ENCODE peak calls at places on chromosomes 2 and 18, in four cellular contexts. One of them, this sample, is unnamed.

GRCh38 chr18:39198376-39198775 is 1632.8 kb upstream of the CELF4 start:
- DNase-seq in H1: no peak
- DNase-seq in K562: no peak
- DNase-seq in SK-N-SH: no peak
- DNase-seq in this sample: no peak

GRCh38 chr2:134401081-134401497 is 147.2 kb downstream of the MGAT5 start:
- DNase-seq in SK-N-SH: peak
- DNase-seq in H1: no peak
- DNase-seq in K562: peak
- DNase-seq in this sample: no peak

GRCh38 chr2:121333834-121334558 is 49.0 kb upstream of the TFCP2L1 start:
- DNase-seq in H1: no peak
- DNase-seq in SK-N-SH: no peak
- DNase-seq in K562: no peak
- DNase-seq in this sample: no peak

GRCh38 chr2:237128026-237128703 is 42.5 kb downstream of the COPS8 start:
- DNase-seq in H1: peak
- DNase-seq in K562: no peak
- DNase-seq in SK-N-SH: peak
- DNase-seq in this sample: peak

GRCh38 chr2:238595750-238596570 is 169.2 kb downstream of the ASB1 start:
- DNase-seq in H1: no peak
- DNase-seq in SK-N-SH: no peak
- DNase-seq in K562: no peak
- DNase-seq in this sample: no peak

GRCh38 chr2:229129738-229130371 is 141.2 kb downstream of the PID1 start:
- DNase-seq in SK-N-SH: peak
- DNase-seq in H1: no peak
- DNase-seq in K562: no peak
- DNase-seq in this sample: no peak

GRCh38 chr2:69686855-69687254 is 43.3 kb upstream of the AAK1 start:
- DNase-seq in SK-N-SH: no peak
- DNase-seq in H1: no peak
- DNase-seq in K562: no peak
- DNase-seq in this sample: no peak

GRCh38 chr2:164150601-164151000 is 414.8 kb upstream of the FIGN start:
- DNase-seq in H1: no peak
- DNase-seq in K562: no peak
- DNase-seq in SK-N-SH: no peak
- DNase-seq in this sample: no peak

GRCh38 chr2:73085691-73086090 is 14.2 kb upstream of the SFXN5 start:
- DNase-seq in SK-N-SH: peak
- DNase-seq in K562: peak
- DNase-seq in H1: peak
- DNase-seq in this sample: peak

GRCh38 chr18:11393486-11393885 is 215.9 kb upstream of the SLC35G4 start:
- DNase-seq in SK-N-SH: no peak
- DNase-seq in K562: no peak
- DNase-seq in H1: no peak
- DNase-seq in this sample: no peak

GRCh38 chr18:51162617-51163016 is 34.9 kb downstream of the MEX3C start:
- DNase-seq in SK-N-SH: no peak
- DNase-seq in H1: no peak
- DNase-seq in K562: no peak
- DNase-seq in this sample: no peak

GRCh38 chr2:61620244-61621159 is 82.3 kb upstream of the XPO1 start:
- DNase-seq in H1: no peak
- DNase-seq in K562: peak
- DNase-seq in SK-N-SH: no peak
- DNase-seq in this sample: no peak

GRCh38 chr18:24736686-24737085 is 276.2 kb downstream of the HRH4 start:
- DNase-seq in H1: no peak
- DNase-seq in K562: no peak
- DNase-seq in SK-N-SH: no peak
- DNase-seq in this sample: no peak

GRCh38 chr2:167212054-167212648 is 323.9 kb downstream of the XIRP2 start:
- DNase-seq in SK-N-SH: peak
- DNase-seq in K562: peak
- DNase-seq in H1: no peak
- DNase-seq in this sample: peak

GRCh38 chr18:340044-340443 is 72.2 kb upstream of the THOC1 start:
- DNase-seq in SK-N-SH: no peak
- DNase-seq in K562: no peak
- DNase-seq in H1: no peak
- DNase-seq in this sample: no peak

GRCh38 chr18:56402872-56403516 is 235.4 kb downstream of the TXNL1 start:
- DNase-seq in K562: no peak
- DNase-seq in SK-N-SH: no peak
- DNase-seq in H1: no peak
- DNase-seq in this sample: no peak

GRCh38 chr2:43227830-43228280 is 1.4 kb upstream of the ZFP36L2 start:
- DNase-seq in SK-N-SH: no peak
- DNase-seq in H1: no peak
- DNase-seq in K562: no peak
- DNase-seq in this sample: no peak

GRCh38 chr2:32360416-32360815 is 3.6 kb downstream of the BIRC6 start:
- DNase-seq in K562: no peak
- DNase-seq in H1: no peak
- DNase-seq in SK-N-SH: no peak
- DNase-seq in this sample: no peak

GRCh38 chr18:33837191-33837590 is 259.2 kb downstream of the ASXL3 start:
- DNase-seq in SK-N-SH: no peak
- DNase-seq in K562: no peak
- DNase-seq in H1: no peak
- DNase-seq in this sample: no peak

GRCh38 chr2:43223412-43224040 is 2.9 kb downstream of the ZFP36L2 start:
- DNase-seq in K562: peak
- DNase-seq in H1: no peak
- DNase-seq in SK-N-SH: no peak
- DNase-seq in this sample: no peak

GRCh38 chr2:109703076-109703475 is 88.9 kb downstream of the SOWAHC start:
- DNase-seq in K562: no peak
- DNase-seq in SK-N-SH: no peak
- DNase-seq in H1: no peak
- DNase-seq in this sample: no peak

GRCh38 chr2:221641181-221641871 is 69.2 kb upstream of the EPHA4 start:
- DNase-seq in H1: no peak
- DNase-seq in K562: no peak
- DNase-seq in SK-N-SH: no peak
- DNase-seq in this sample: no peak

GRCh38 chr2:36577884-36578283 is 20.1 kb downstream of the FEZ2 start:
- DNase-seq in SK-N-SH: no peak
- DNase-seq in K562: no peak
- DNase-seq in H1: no peak
- DNase-seq in this sample: no peak

GRCh38 chr2:216620806-216621205 is 12.4 kb upstream of the IGFBP2 start:
- DNase-seq in SK-N-SH: no peak
- DNase-seq in H1: no peak
- DNase-seq in K562: no peak
- DNase-seq in this sample: no peak

GRCh38 chr2:210752532-210752931 is 196.1 kb downstream of the CPS1 start:
- DNase-seq in K562: no peak
- DNase-seq in SK-N-SH: no peak
- DNase-seq in H1: no peak
- DNase-seq in this sample: no peak

GRCh38 chr2:189134485-189134884 is 45.1 kb downstream of the COL5A2 start:
- DNase-seq in K562: no peak
- DNase-seq in SK-N-SH: no peak
- DNase-seq in H1: no peak
- DNase-seq in this sample: no peak

GRCh38 chr2:17148298-17149228 is 369.7 kb downstream of the RAD51AP2 start:
- DNase-seq in SK-N-SH: peak
- DNase-seq in H1: peak
- DNase-seq in K562: peak
- DNase-seq in this sample: peak

GRCh38 chr2:164439235-164439634 is 182.0 kb downstream of the GRB14 start:
- DNase-seq in K562: no peak
- DNase-seq in SK-N-SH: no peak
- DNase-seq in H1: no peak
- DNase-seq in this sample: no peak

GRCh38 chr2:9693138-9693520 is 62.3 kb upstream of the YWHAQ start:
- DNase-seq in SK-N-SH: no peak
- DNase-seq in K562: no peak
- DNase-seq in H1: no peak
- DNase-seq in this sample: no peak

GRCh38 chr2:47641366-47641765 is 141.6 kb upstream of the MSH6 start:
- DNase-seq in K562: no peak
- DNase-seq in H1: no peak
- DNase-seq in SK-N-SH: no peak
- DNase-seq in this sample: no peak

GRCh38 chr2:7586898-7587297 is 669.7 kb downstream of the RNF144A start:
- DNase-seq in H1: no peak
- DNase-seq in SK-N-SH: no peak
- DNase-seq in K562: no peak
- DNase-seq in this sample: no peak

GRCh38 chr2:50347355-50348044 is 684.4 kb downstream of the NRXN1 start:
- DNase-seq in H1: no peak
- DNase-seq in K562: no peak
- DNase-seq in SK-N-SH: peak
- DNase-seq in this sample: peak

GRCh38 chr2:203533696-203534471 is 1.2 kb downstream of the RAPH1 start:
- DNase-seq in SK-N-SH: peak
- DNase-seq in K562: no peak
- DNase-seq in H1: no peak
- DNase-seq in this sample: no peak
- TF ChIP-seq TEAD4 in SK-N-SH: no peak
- TF ChIP-seq TEAD4 in K562: no peak
- TF ChIP-seq TEAD4 in H1: no peak
- TF ChIP-seq TEAD4 in this sample: no peak

GRCh38 chr2:224523626-224524577 is 61.3 kb downstream of the CUL3 start:
- DNase-seq in SK-N-SH: no peak
- DNase-seq in K562: no peak
- DNase-seq in H1: no peak
- DNase-seq in this sample: no peak
- TF ChIP-seq TEAD4 in SK-N-SH: no peak
- TF ChIP-seq TEAD4 in K562: no peak
- TF ChIP-seq TEAD4 in H1: no peak
- TF ChIP-seq TEAD4 in this sample: no peak

GRCh38 chr2:98460573-98461560 is 16.2 kb downstream of the INPP4A start:
- DNase-seq in H1: no peak
- DNase-seq in K562: no peak
- DNase-seq in SK-N-SH: no peak
- DNase-seq in this sample: no peak
- TF ChIP-seq TEAD4 in H1: no peak
- TF ChIP-seq TEAD4 in K562: no peak
- TF ChIP-seq TEAD4 in SK-N-SH: no peak
- TF ChIP-seq TEAD4 in this sample: no peak

GRCh38 chr2:160940699-160941098 is 219.5 kb upstream of the TANK start:
- DNase-seq in H1: no peak
- DNase-seq in K562: no peak
- DNase-seq in SK-N-SH: no peak
- DNase-seq in this sample: no peak
- TF ChIP-seq TEAD4 in H1: no peak
- TF ChIP-seq TEAD4 in K562: no peak
- TF ChIP-seq TEAD4 in SK-N-SH: no peak
- TF ChIP-seq TEAD4 in this sample: no peak

DNA sequence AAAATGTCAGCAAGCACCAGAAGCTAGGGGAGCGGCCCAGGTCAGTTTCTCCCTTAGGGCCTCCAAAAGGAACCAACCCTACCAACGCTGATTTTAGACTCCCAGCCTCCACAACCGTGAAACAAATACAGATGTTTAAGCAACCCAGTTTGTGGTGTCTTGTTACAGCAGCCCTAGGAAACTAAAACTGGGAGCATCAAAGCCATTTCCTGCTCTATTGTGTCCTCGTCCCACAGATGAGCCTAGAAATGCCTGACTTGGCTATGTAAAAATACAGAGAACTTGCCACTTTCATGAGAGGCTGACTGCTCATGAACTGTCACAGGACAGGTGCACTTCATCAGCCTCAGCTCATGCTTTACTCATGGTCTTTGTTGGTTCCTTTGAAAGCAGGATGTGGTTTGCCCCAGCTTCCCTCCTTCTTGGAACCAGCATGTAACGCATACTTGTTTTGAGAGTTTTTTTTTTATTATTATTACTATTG is 97.6 kb upstream of the SLC39A10 start:
- DNase-seq in K562: no peak
- DNase-seq in SK-N-SH: no peak
- DNase-seq in H1: peak
- DNase-seq in this sample: no peak
- TF ChIP-seq TEAD4 in K562: no peak
- TF ChIP-seq TEAD4 in SK-N-SH: peak
- TF ChIP-seq TEAD4 in H1: no peak
- TF ChIP-seq TEAD4 in this sample: no peak

DNA sequence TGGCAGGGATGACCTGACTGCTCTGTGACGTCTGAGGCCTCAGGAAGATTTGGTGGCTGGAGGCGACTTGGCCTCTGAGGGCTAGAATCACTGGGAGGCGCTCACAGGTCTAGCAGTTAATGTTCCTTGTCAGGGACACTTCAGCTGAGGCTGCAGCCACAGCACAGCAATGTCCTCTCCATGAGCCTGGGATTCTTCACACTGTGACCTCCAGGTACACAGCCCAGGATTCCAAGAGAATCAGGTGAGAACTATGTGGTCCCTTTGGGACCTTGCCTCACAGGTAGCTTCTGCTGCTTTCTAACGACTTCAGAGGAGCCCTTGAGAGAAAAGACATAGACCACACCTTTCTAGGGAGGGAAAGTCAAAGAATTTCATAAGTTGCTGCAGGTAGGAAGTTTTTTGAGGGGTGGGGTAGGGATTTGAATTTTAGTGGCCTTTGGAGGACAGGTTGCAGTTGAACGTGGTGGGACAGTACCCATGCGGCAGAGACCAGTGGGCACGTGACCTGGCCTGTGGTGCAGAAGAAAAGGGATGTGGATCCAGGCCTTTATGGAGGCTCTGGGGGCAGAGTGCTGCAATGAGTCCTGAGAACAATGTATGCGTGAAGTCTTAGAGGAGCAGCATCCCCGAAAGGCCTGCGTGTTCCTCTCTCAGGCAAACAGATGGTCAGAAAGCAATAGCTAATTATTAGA is 86.2 kb downstream of the LYPD1 start:
- DNase-seq in K562: no peak
- DNase-seq in H1: no peak
- DNase-seq in SK-N-SH: no peak
- DNase-seq in this sample: no peak
- TF ChIP-seq TEAD4 in K562: no peak
- TF ChIP-seq TEAD4 in H1: no peak
- TF ChIP-seq TEAD4 in SK-N-SH: no peak
- TF ChIP-seq TEAD4 in this sample: no peak

GRCh38 chr2:104641801-104642200 is 212.1 kb upstream of the POU3F3 start:
- DNase-seq in H1: no peak
- DNase-seq in K562: no peak
- DNase-seq in SK-N-SH: no peak
- DNase-seq in this sample: no peak
- TF ChIP-seq TEAD4 in H1: no peak
- TF ChIP-seq TEAD4 in K562: no peak
- TF ChIP-seq TEAD4 in SK-N-SH: no peak
- TF ChIP-seq TEAD4 in this sample: no peak